ENCODE peak calls at places on chromosomes 3 and 15, in ten cellular contexts. E, Y, T, K, M, N, R, G, X and P are unnamed samples.

GRCh38 chr15:48059786-48060185 is 61.0 kb upstream of the SLC24A5 start:
- DNase-seq in T (no peak), R (peak), M (no peak), E (no peak), N (peak), K (no peak), G (no peak), Y (peak), X (peak), P (no peak)

GRCh38 chr3:60698117-60698516 is 553.1 kb downstream of the FHIT start:
- DNase-seq in N (no peak), R (no peak), E (no peak), K (no peak), X (no peak), M (no peak), T (no peak), G (no peak), Y (no peak), P (no peak)

GRCh38 chr3:184361932-184362667 is 590 bp downstream of the POLR2H start:
- DNase-seq in G (peak), N (no peak), K (peak), X (peak), Y (no peak), R (peak), M (peak), E (peak), T (peak), P (no peak)

GRCh38 chr3:77038468-77038927 is 1.4 kb upstream of the ROBO2 start:
- DNase-seq in N (peak), G (peak), X (peak), E (peak), R (peak), Y (peak), T (peak), K (peak), M (peak), P (peak)

GRCh38 chr15:100186366-100186765 is 155.4 kb downstream of the ADAMTS17 start:
- DNase-seq in G (no peak), T (no peak), X (no peak), N (no peak), M (no peak), E (no peak), Y (no peak), K (no peak), R (peak), P (no peak)

GRCh38 chr3:69695933-69696332 is 43.3 kb upstream of the MITF start:
- DNase-seq in N (no peak), Y (no peak), M (no peak), K (no peak), G (no peak), X (no peak), E (no peak), T (no peak), R (no peak), P (no peak)

GRCh38 chr15:90200534-90201139 is 493 bp upstream of the SEMA4B start:
- DNase-seq in X (no peak), N (no peak), M (no peak), E (no peak), G (no peak), T (no peak), K (no peak), Y (no peak), R (no peak), P (no peak)

GRCh38 chr15:55248895-55249294 is 40.7 kb downstream of the RAB27A start:
- DNase-seq in N (no peak), E (no peak), T (no peak), G (no peak), M (no peak), K (no peak), X (no peak), R (no peak), Y (no peak), P (no peak)

GRCh38 chr3:103047640-103048370 is 613.0 kb downstream of the ZPLD1 start:
- DNase-seq in Y (no peak), G (no peak), T (no peak), N (no peak), K (no peak), X (no peak), E (no peak), M (no peak), R (no peak), P (no peak)

GRCh38 chr3:123936400-123936799 is 24.6 kb downstream of the CCDC14 start:
- DNase-seq in T (no peak), N (no peak), R (no peak), M (no peak), K (no peak), X (no peak), G (no peak), E (peak), Y (no peak), P (no peak)

GRCh38 chr3:189260556-189261493 is 89.1 kb downstream of the TPRG1 start:
- DNase-seq in X (peak), M (no peak), G (no peak), N (peak), Y (no peak), K (peak), E (no peak), R (peak), T (no peak), P (peak)

GRCh38 chr15:52783929-52784798 is 6.0 kb downstream of the ONECUT1 start:
- DNase-seq in X (no peak), E (no peak), G (no peak), T (peak), R (no peak), M (peak), Y (no peak), K (no peak), N (no peak), P (no peak)

GRCh38 chr3:74267126-74267525 is 347.3 kb downstream of the CNTN3 start:
- DNase-seq in T (no peak), G (no peak), X (no peak), M (no peak), R (no peak), N (peak), E (no peak), Y (no peak), K (no peak), P (no peak)

GRCh38 chr3:113794526-113794925 is 44.1 kb upstream of the GRAMD1C start:
- DNase-seq in X (no peak), Y (no peak), R (no peak), E (no peak), K (no peak), T (no peak), N (no peak), G (no peak), M (no peak), P (no peak)

GRCh38 chr15:39172380-39173281 is 408.2 kb upstream of the THBS1 start:
- DNase-seq in Y (peak), K (peak), G (no peak), X (peak), M (no peak), E (peak), R (no peak), N (no peak), T (no peak), P (peak)

GRCh38 chr3:124845406-124845805 is 41.8 kb downstream of the ITGB5 start:
- DNase-seq in G (peak), E (peak), X (peak), K (no peak), N (peak), T (no peak), Y (peak), M (peak), R (no peak), P (peak)

GRCh38 chr3:184289426-184289938 is 9.6 kb upstream of the PSMD2 start:
- DNase-seq in Y (no peak), R (peak), K (no peak), G (peak), E (peak), T (peak), M (peak), N (peak), X (peak), P (no peak)

GRCh38 chr3:48427630-48427962 is 2.3 kb downstream of the PLXNB1 start:
- DNase-seq in M (no peak), T (no peak), G (peak), N (no peak), R (no peak), X (no peak), Y (no peak), E (no peak), K (no peak), P (no peak)

GRCh38 chr15:85607141-85607806 is 187.5 kb downstream of the KLHL25 start:
- DNase-seq in K (no peak), X (no peak), Y (no peak), E (peak), G (no peak), R (no peak), T (no peak), N (no peak), M (no peak), P (no peak)

GRCh38 chr15:63945005-63945788 is 101.1 kb downstream of the DAPK2 start:
- DNase-seq in Y (peak), X (peak), K (peak), T (peak), G (peak), N (peak), M (peak), E (peak), R (peak), P (no peak)

GRCh38 chr3:142180761-142181362 is 31.5 kb upstream of the TFDP2 start:
- DNase-seq in Y (peak), X (peak), M (peak), T (peak), E (peak), G (peak), K (no peak), R (no peak), N (peak), P (peak)

GRCh38 chr15:89299896-89300295 is 34.7 kb downstream of the POLG start:
- DNase-seq in Y (no peak), K (no peak), X (no peak), N (peak), E (peak), T (no peak), G (no peak), M (no peak), R (no peak), P (no peak)

GRCh38 chr15:40081691-40082194 is 26.9 kb downstream of the BMF start:
- DNase-seq in R (peak), X (peak), M (no peak), Y (peak), T (peak), E (peak), G (peak), K (peak), N (peak), P (peak)

GRCh38 chr3:154184582-154184981 is 63.4 kb downstream of the ARHGEF26 start:
- DNase-seq in T (no peak), E (no peak), X (no peak), M (no peak), N (no peak), G (no peak), Y (no peak), K (no peak), R (no peak), P (no peak)

GRCh38 chr3:157127831-157128767 is 31.8 kb downstream of the CCNL1 start:
- DNase-seq in Y (peak), N (peak), G (no peak), X (no peak), K (no peak), T (no peak), M (peak), R (peak), E (peak), P (peak)

GRCh38 chr3:15953841-15954240 is 156.1 kb upstream of the ANKRD28 start:
- DNase-seq in Y (no peak), K (no peak), X (no peak), N (no peak), R (no peak), M (no peak), T (no peak), E (no peak), G (no peak), P (no peak)

GRCh38 chr3:50226888-50227389 is 9.1 kb upstream of the GNAI2 start:
- DNase-seq in M (no peak), E (peak), T (no peak), Y (no peak), G (peak), X (no peak), R (peak), N (peak), K (no peak), P (no peak)

GRCh38 chr15:48437178-48437577 is 105.9 kb downstream of the DUT start:
- DNase-seq in E (peak), R (no peak), G (no peak), M (no peak), N (peak), Y (no peak), T (no peak), K (no peak), X (no peak), P (no peak)

GRCh38 chr3:13565581-13566461 is 16.9 kb downstream of the FBLN2 start:
- DNase-seq in K (no peak), N (no peak), R (peak), M (no peak), T (no peak), G (no peak), X (peak), Y (no peak), E (no peak), P (no peak)

GRCh38 chr3:179671709-179672337 is 19.0 kb downstream of the USP13 start:
- DNase-seq in E (no peak), N (no peak), X (no peak), R (peak), M (no peak), Y (no peak), G (no peak), T (no peak), K (peak), P (no peak)

GRCh38 chr15:87753539-87753938 is 503.0 kb downstream of the NTRK3 start:
- DNase-seq in E (no peak), G (no peak), M (no peak), X (no peak), R (no peak), T (no peak), Y (no peak), K (no peak), N (no peak), P (no peak)
- TF ChIP-seq CTCF in E (no peak), G (no peak), M (no peak), X (no peak), R (no peak), T (no peak), Y (no peak), K (no peak), N (no peak), P (no peak)

DNA sequence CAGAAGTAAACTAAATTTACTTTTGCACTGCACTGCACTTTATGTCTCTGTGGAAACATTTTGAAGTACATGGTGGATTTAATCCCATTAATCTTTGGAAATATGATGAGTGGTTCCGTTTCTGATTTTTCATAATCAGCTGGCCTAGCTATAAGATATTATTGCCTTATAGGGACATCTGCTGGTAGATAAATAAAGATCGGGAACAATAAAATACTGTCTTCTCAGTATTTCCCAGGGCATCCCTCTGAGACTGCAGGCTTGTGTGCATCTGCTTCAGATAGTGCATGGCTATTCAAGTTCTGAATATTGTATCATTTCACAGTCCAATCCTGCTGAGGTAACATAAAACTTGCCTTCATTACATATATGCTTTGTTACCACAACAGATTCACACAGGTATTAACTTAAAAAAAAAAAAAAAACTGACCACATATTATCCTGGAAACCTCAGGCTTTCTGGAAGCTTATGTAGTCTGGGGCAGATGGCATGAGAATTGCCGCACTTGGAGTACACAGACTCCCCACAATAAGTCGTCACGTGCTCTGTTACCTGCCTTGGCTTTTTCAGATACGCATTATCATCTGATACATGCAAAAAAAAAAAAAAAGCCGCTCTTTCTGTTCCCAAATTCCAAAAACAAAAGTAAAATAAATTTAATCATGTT is 330.8 kb upstream of the AGTR1 start:
- DNase-seq in K (no peak), T (no peak), Y (no peak), R (no peak), E (peak), M (peak), N (peak), X (no peak), G (no peak), P (peak)
- TF ChIP-seq CTCF in K (no peak), T (peak), Y (no peak), R (no peak), E (peak), M (no peak), N (peak), X (no peak), G (no peak), P (peak)

GRCh38 chr3:166685246-166685645 is 694.9 kb downstream of the ZBBX start:
- DNase-seq in Y (no peak), T (no peak), M (peak), N (no peak), R (no peak), E (no peak), X (no peak), G (no peak), K (no peak), P (no peak)
- TF ChIP-seq CTCF in Y (no peak), T (no peak), M (no peak), N (no peak), R (no peak), E (no peak), X (no peak), G (no peak), K (no peak), P (no peak)

GRCh38 chr3:58120075-58120812 is 90.5 kb downstream of the DNASE1L3 start:
- DNase-seq in Y (no peak), M (no peak), E (no peak), K (no peak), X (no peak), N (no peak), T (no peak), G (no peak), R (no peak), P (no peak)

GRCh38 chr3:58129041-58129440 is 81.7 kb downstream of the DNASE1L3 start:
- DNase-seq in N (no peak), Y (no peak), X (no peak), K (no peak), T (no peak), E (no peak), R (no peak), G (no peak), M (no peak), P (no peak)

GRCh38 chr3:58121183-58121582 is 89.6 kb downstream of the DNASE1L3 start:
- DNase-seq in M (no peak), G (no peak), R (no peak), N (no peak), X (peak), T (no peak), Y (no peak), K (no peak), E (no peak), P (no peak)

GRCh38 chr3:58122936-58123700 is 87.7 kb downstream of the DNASE1L3 start:
- DNase-seq in K (no peak), N (no peak), X (no peak), G (no peak), R (no peak), T (no peak), M (no peak), Y (no peak), E (no peak), P (no peak)

GRCh38 chr3:58124387-58124786 is 86.4 kb downstream of the DNASE1L3 start:
- DNase-seq in X (no peak), G (no peak), M (no peak), R (no peak), T (no peak), N (no peak), E (no peak), K (no peak), Y (no peak), P (no peak)
- TF ChIP-seq CTCF in X (no peak), G (no peak), M (no peak), R (no peak), T (no peak), N (no peak), E (no peak), K (no peak), Y (no peak), P (no peak)